ENCODE peak calls at places on chromosomes 13 and 19, in seven cellular contexts. X is colonic mucosa; Y is endothelial cell of umbilical vein; W is mucosa of descending colon; F is CD8-positive, alpha-beta T cell; U is left ventricle myocardium inferior; S is esophagus muscularis mucosa. A is an unnamed sample.

GRCh38 chr13:113897161-113897560 is 33.3 kb upstream of the GAS6 start:
- DNase-seq in X (no peak), Y (peak), W (no peak), F (no peak), U (no peak), S (peak), A (peak)

GRCh38 chr19:29610213-29610573 is 4.1 kb downstream of the POP4 start:
- DNase-seq in X (no peak), Y (no peak), W (peak), F (no peak), U (no peak), S (no peak), A (no peak)

GRCh38 chr13:110126391-110126961 is 180.5 kb downstream of the COL4A1 start:
- DNase-seq in X (no peak), Y (peak), W (no peak), F (no peak), U (peak), S (peak), A (peak)

GRCh38 chr19:42325896-42326771 is 699 bp downstream of the MEGF8 start:
- DNase-seq in X (peak), Y (no peak), W (peak), F (no peak), U (peak), S (no peak), A (no peak)

GRCh38 chr19:9865732-9866627 is 30.9 kb downstream of the PIN1 start:
- DNase-seq in X (no peak), Y (no peak), W (no peak), F (no peak), U (no peak), S (no peak), A (no peak)

GRCh38 chr13:26600345-26600761 is 42.9 kb downstream of the WASF3 start:
- DNase-seq in X (no peak), Y (no peak), W (no peak), F (no peak), U (no peak), S (no peak), A (no peak)

GRCh38 chr19:10418281-10419199 is 1.8 kb upstream of the PDE4A start:
- DNase-seq in X (no peak), Y (no peak), W (no peak), F (no peak), U (no peak), S (no peak), A (no peak)

GRCh38 chr13:38662362-38662761 is 24.5 kb upstream of the FREM2 start:
- DNase-seq in X (no peak), Y (no peak), W (no peak), F (no peak), U (no peak), S (no peak), A (peak)

GRCh38 chr13:80931118-80931517 is 590.2 kb upstream of the SPRY2 start:
- DNase-seq in X (no peak), Y (no peak), W (no peak), F (no peak), U (no peak), S (no peak), A (peak)

GRCh38 chr19:677201-677600 is 1.0 kb downstream of the FSTL3 start:
- DNase-seq in X (peak), Y (peak), W (peak), F (no peak), U (peak), S (no peak), A (peak)

GRCh38 chr13:80871481-80871880 is 530.6 kb upstream of the SPRY2 start:
- DNase-seq in X (no peak), Y (peak), W (no peak), F (no peak), U (no peak), S (no peak), A (peak)

GRCh38 chr13:105991622-105992254 is 543.7 kb downstream of the EFNB2 start:
- DNase-seq in X (no peak), Y (no peak), W (no peak), F (no peak), U (no peak), S (peak), A (peak)

GRCh38 chr19:41410655-41411054 is 13.0 kb downstream of the BCKDHA start:
- DNase-seq in X (no peak), Y (no peak), W (no peak), F (no peak), U (no peak), S (no peak), A (no peak)

GRCh38 chr13:35164324-35164932 is 222.4 kb downstream of the NBEA start:
- DNase-seq in X (no peak), Y (peak), W (no peak), F (no peak), U (no peak), S (no peak), A (peak)

GRCh38 chr13:110379905-110380341 is 72.8 kb downstream of the COL4A2 start:
- DNase-seq in X (no peak), Y (no peak), W (no peak), F (no peak), U (no peak), S (no peak), A (peak)

GRCh38 chr19:48329167-48329891 is 4.0 kb downstream of the EMP3 start:
- DNase-seq in X (no peak), Y (no peak), W (no peak), F (no peak), U (no peak), S (no peak), A (peak)

GRCh38 chr13:71842003-71842402 is 25.0 kb downstream of the DACH1 start:
- DNase-seq in X (peak), Y (no peak), W (no peak), F (no peak), U (no peak), S (no peak), A (no peak)

GRCh38 chr19:43126720-43127119 is 44.2 kb upstream of the PSG2 start:
- DNase-seq in X (no peak), Y (no peak), W (no peak), F (no peak), U (no peak), S (no peak), A (peak)

GRCh38 chr13:77492982-77493381 is 42.5 kb upstream of the SCEL start:
- DNase-seq in X (no peak), Y (peak), W (no peak), F (no peak), U (no peak), S (no peak), A (peak)

GRCh38 chr19:48896191-48896720 is 2.3 kb downstream of the TULP2 start:
- DNase-seq in X (peak), Y (no peak), W (peak), F (no peak), U (peak), S (peak), A (no peak)

GRCh38 chr19:18939922-18940775 is 868 bp downstream of the HOMER3 start:
- DNase-seq in X (peak), Y (peak), W (peak), F (no peak), U (peak), S (no peak), A (peak)

GRCh38 chr19:53158119-53158656 is 665 bp downstream of the ZNF347 start:
- DNase-seq in X (peak), Y (peak), W (peak), F (no peak), U (peak), S (no peak), A (peak)

GRCh38 chr13:56752630-56753029 is 388.1 kb upstream of the PRR20A start:
- DNase-seq in X (no peak), Y (no peak), W (no peak), F (no peak), U (no peak), S (no peak), A (no peak)

GRCh38 chr13:38849316-38849715 is 141.3 kb downstream of the STOML3 start:
- DNase-seq in X (no peak), Y (no peak), W (no peak), F (no peak), U (no peak), S (no peak), A (peak)

GRCh38 chr19:34313188-34313587 is 51.8 kb upstream of the GPI start:
- DNase-seq in X (peak), Y (peak), W (peak), F (no peak), U (no peak), S (no peak), A (peak)

GRCh38 chr13:108828053-108828806 is 198.8 kb downstream of the MYO16 start:
- DNase-seq in X (no peak), Y (no peak), W (no peak), F (no peak), U (no peak), S (no peak), A (peak)

GRCh38 chr19:1811472-1811894 is 593 bp downstream of the ATP8B3 start:
- DNase-seq in X (peak), Y (peak), W (peak), F (no peak), U (peak), S (no peak), A (peak)

GRCh38 chr13:60143775-60144174 is 20.0 kb downstream of the DIAPH3 start:
- DNase-seq in X (no peak), Y (peak), W (no peak), F (no peak), U (no peak), S (no peak), A (peak)

GRCh38 chr19:47614559-47614958 is 5.6 kb downstream of the BICRA start:
- DNase-seq in X (no peak), Y (no peak), W (no peak), F (no peak), U (no peak), S (no peak), A (no peak)

GRCh38 chr19:2962018-2962670 is 15.2 kb upstream of the TLE6 start:
- DNase-seq in X (peak), Y (peak), W (no peak), F (no peak), U (no peak), S (peak), A (peak)

GRCh38 chr13:97174638-97175037 is 47.5 kb upstream of the MBNL2 start:
- DNase-seq in X (no peak), Y (no peak), W (no peak), F (no peak), U (no peak), S (no peak), A (peak)

GRCh38 chr13:30341815-30342570 is 34.6 kb upstream of the KATNAL1 start:
- DNase-seq in X (peak), Y (peak), W (peak), F (no peak), U (peak), S (no peak), A (peak)

GRCh38 chr19:403221-404036 is 5.5 kb downstream of the C2CD4C start:
- DNase-seq in X (no peak), Y (no peak), W (peak), F (no peak), U (no peak), S (no peak), A (no peak)

GRCh38 chr13:47897411-47898050 is 103.5 kb downstream of the SUCLA2 start:
- DNase-seq in X (no peak), Y (no peak), W (no peak), F (no peak), U (no peak), S (no peak), A (peak)

GRCh38 chr19:1501200-1501595 is 10.2 kb downstream of the REEP6 start:
- DNase-seq in X (no peak), Y (no peak), W (no peak), F (no peak), U (no peak), S (no peak), A (no peak)

GRCh38 chr13:23955064-23955463 is 57.8 kb upstream of the C1QTNF9B start:
- DNase-seq in X (no peak), Y (no peak), W (no peak), F (no peak), U (no peak), S (no peak), A (no peak)

GRCh38 chr13:51747438-51748434 is 56.2 kb downstream of the DHRS12 start:
- DNase-seq in X (no peak), Y (no peak), W (no peak), F (no peak), U (no peak), S (peak), A (no peak)

GRCh38 chr19:51509823-51510660 is 8.4 kb upstream of the SIGLEC12 start:
- DNase-seq in X (no peak), Y (no peak), W (no peak), F (no peak), U (no peak), S (peak), A (no peak)

GRCh38 chr13:24008679-24009078 is 111.4 kb upstream of the C1QTNF9B start:
- DNase-seq in X (no peak), Y (no peak), W (no peak), F (no peak), U (no peak), S (no peak), A (no peak)

GRCh38 chr19:7862413-7862951 is 11.7 kb downstream of the PRR36 start:
- DNase-seq in X (peak), Y (peak), W (peak), F (peak), U (peak), S (no peak), A (peak)
- H3K4me3 ChIP-seq in X (peak), Y (peak), W (no peak), F (peak), U (peak), S (peak), A (peak)

DNA sequence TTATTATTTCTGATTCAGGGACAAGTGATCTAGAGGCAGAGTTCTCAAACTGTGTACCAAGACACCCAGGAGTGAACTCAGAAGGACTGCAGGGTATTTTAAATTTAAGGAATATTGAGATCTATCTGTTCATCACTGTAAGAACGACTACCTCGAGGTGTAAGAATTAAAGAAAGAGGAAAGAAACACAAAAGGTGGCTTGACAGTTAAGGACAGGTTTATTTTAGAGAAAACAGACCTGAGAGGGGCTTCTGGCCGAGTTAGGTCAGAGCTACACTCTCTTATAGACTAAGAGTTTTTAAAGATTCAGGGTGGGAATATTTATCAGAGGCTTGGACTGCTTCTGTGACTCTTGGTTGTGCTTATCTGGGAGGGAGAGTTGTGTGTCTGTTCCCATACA is 12.6 kb upstream of the NLRP5 start:
- DNase-seq in X (no peak), Y (no peak), W (no peak), F (no peak), U (no peak), S (no peak), A (no peak)
- TF ChIP-seq CTCF in X (no peak), Y (no peak), W (no peak), F (no peak), U (no peak), S (no peak), A (no peak)

GRCh38 chr13:29105779-29106178 is 285.6 kb downstream of the MTUS2 start:
- DNase-seq in X (no peak), Y (no peak), W (no peak), F (no peak), U (no peak), S (no peak), A (no peak)
- H3K4me3 ChIP-seq in X (no peak), Y (no peak), W (no peak), F (no peak), U (no peak), S (no peak), A (no peak)

GRCh38 chr13:42418184-42418583 is 146.2 kb downstream of the AKAP11 start:
- DNase-seq in X (no peak), Y (no peak), W (no peak), F (no peak), U (no peak), S (no peak), A (no peak)

GRCh38 chr13:42422681-42423080 is 150.7 kb downstream of the AKAP11 start:
- DNase-seq in X (no peak), Y (no peak), W (no peak), F (no peak), U (no peak), S (no peak), A (no peak)

GRCh38 chr13:42420304-42420703 is 148.4 kb downstream of the AKAP11 start:
- DNase-seq in X (no peak), Y (no peak), W (no peak), F (no peak), U (no peak), S (no peak), A (no peak)

DNA sequence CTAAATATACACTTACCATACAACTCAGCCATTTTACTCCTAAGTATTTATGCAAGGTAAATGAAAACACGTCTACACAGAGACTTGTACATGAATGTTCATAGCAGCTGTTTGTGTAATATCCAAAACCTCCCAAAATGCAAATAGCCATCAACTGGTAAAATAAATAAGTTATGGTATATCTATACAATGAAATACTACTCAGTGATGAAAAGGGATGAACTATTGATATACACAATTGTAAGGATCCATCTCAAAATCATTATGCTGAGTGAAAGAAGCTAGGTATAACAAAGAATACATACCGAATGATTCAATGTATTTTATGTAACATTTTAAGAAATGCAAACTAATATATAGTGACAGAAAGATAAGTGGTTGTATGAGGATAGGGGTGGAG is 149.8 kb upstream of the TNFSF11 start:
- DNase-seq in X (no peak), Y (no peak), W (no peak), F (no peak), U (no peak), S (no peak), A (no peak)
- TF ChIP-seq CTCF in X (no peak), Y (no peak), W (no peak), F (no peak), U (no peak), S (no peak), A (no peak)

GRCh38 chr19:46017095-46017429 is 5.8 kb downstream of the PGLYRP1 start:
- DNase-seq in X (no peak), Y (no peak), W (no peak), F (no peak), U (no peak), S (no peak), A (no peak)
- H3K4me3 ChIP-seq in X (no peak), Y (no peak), W (no peak), F (no peak), U (peak), S (peak), A (no peak)

GRCh38 chr13:49561064-49561410 is 24.3 kb downstream of the RCBTB1 start:
- DNase-seq in X (no peak), Y (no peak), W (no peak), F (no peak), U (no peak), S (no peak), A (no peak)

GRCh38 chr13:49559006-49559405 is 26.4 kb downstream of the RCBTB1 start:
- DNase-seq in X (no peak), Y (no peak), W (no peak), F (no peak), U (no peak), S (no peak), A (no peak)

GRCh38 chr13:49563513-49563912 is 21.8 kb downstream of the RCBTB1 start:
- DNase-seq in X (no peak), Y (no peak), W (no peak), F (no peak), U (no peak), S (no peak), A (peak)

GRCh38 chr13:49560270-49561063 is 24.9 kb downstream of the RCBTB1 start:
- DNase-seq in X (no peak), Y (no peak), W (no peak), F (no peak), U (no peak), S (no peak), A (peak)
- TF ChIP-seq CTCF in X (no peak), Y (no peak), W (no peak), F (no peak), U (peak), S (no peak), A (peak)

GRCh38 chr19:4077800-4078683 is 11.3 kb upstream of the ZBTB7A start:
- DNase-seq in X (peak), Y (peak), W (peak), F (no peak), U (peak), S (no peak), A (no peak)
- H3K4me3 ChIP-seq in X (peak), Y (peak), W (no peak), F (peak), U (peak), S (peak), A (no peak)

GRCh38 chr19:50460161-50460765 is 16.0 kb upstream of the EMC10 start:
- DNase-seq in X (no peak), Y (no peak), W (no peak), F (no peak), U (no peak), S (no peak), A (no peak)
- TF ChIP-seq CTCF in X (no peak), Y (no peak), W (no peak), F (no peak), U (no peak), S (no peak), A (no peak)

A was measured in epithelial cell of esophagus.